ENCODE peak calls at places on chromosomes 13 and 19, in four cellular contexts. I is dorsolateral prefrontal cortex, O is heart left ventricle, W is body of pancreas. A is an unnamed sample.

GRCh38 chr13:104984296-104984818 is 1551.1 kb downstream of the EFNB2 start:
- DNase-seq in W (peak; percentile 33), I (no peak), O (peak; percentile 72), A (peak; percentile 25)

GRCh38 chr19:7582446-7582845 is 13.2 kb upstream of the CAMSAP3 start:
- DNase-seq in W (no peak), O (no peak), I (no peak), A (no peak)

GRCh38 chr19:17951151-17952040 is 15.5 kb upstream of the KCNN1 start:
- DNase-seq in O (no peak), W (no peak), I (no peak), A (no peak)

GRCh38 chr19:29655648-29656335 is 9.5 kb upstream of the PLEKHF1 start:
- DNase-seq in W (no peak), I (no peak), O (no peak), A (no peak)

GRCh38 chr13:92573467-92574057 is 653.0 kb upstream of the GPC6 start:
- DNase-seq in I (no peak), W (peak; percentile 19), O (no peak), A (no peak)

GRCh38 chr13:95677564-95678386 is 836 bp downstream of the DNAJC3 start:
- DNase-seq in I (no peak), O (no peak), W (peak; percentile 61), A (peak; percentile 13)

GRCh38 chr19:37933965-37934364 is 27.0 kb downstream of the SIPA1L3 start:
- DNase-seq in I (no peak), W (peak; percentile 58), O (peak; percentile 79), A (no peak)

GRCh38 chr13:72960541-72960940 is 98.3 kb upstream of the KLF5 start:
- DNase-seq in W (no peak), O (no peak), I (no peak), A (no peak)

GRCh38 chr19:17889609-17890214 is 18.0 kb downstream of the SLC5A5 start:
- DNase-seq in W (peak; percentile 47), I (no peak), O (no peak), A (no peak)

GRCh38 chr13:33175991-33176390 is 109.6 kb downstream of the STARD13 start:
- DNase-seq in I (no peak), O (no peak), W (no peak), A (no peak)

GRCh38 chr13:110330491-110331001 is 23.5 kb downstream of the COL4A2 start:
- DNase-seq in O (no peak), W (no peak), I (no peak), A (no peak)

GRCh38 chr13:19632915-19633339 is 532 bp upstream of the MPHOSPH8 start:
- DNase-seq in I (no peak), O (no peak), W (no peak), A (no peak)

GRCh38 chr13:108409735-108410134 is 140.2 kb downstream of the TNFSF13B start:
- DNase-seq in O (no peak), I (no peak), W (no peak), A (no peak)

GRCh38 chr19:44890366-44891015 is 563 bp upstream of the TOMM40 start:
- DNase-seq in I (no peak), O (no peak), W (no peak), A (peak; percentile 100)

GRCh38 chr19:29672933-29673336 is 7.7 kb downstream of the PLEKHF1 start:
- DNase-seq in O (peak; percentile 19), W (no peak), I (no peak), A (no peak)

GRCh38 chr13:46909037-46909436 is 12.2 kb upstream of the HTR2A start:
- DNase-seq in O (no peak), W (no peak), I (no peak), A (no peak)

DNA sequence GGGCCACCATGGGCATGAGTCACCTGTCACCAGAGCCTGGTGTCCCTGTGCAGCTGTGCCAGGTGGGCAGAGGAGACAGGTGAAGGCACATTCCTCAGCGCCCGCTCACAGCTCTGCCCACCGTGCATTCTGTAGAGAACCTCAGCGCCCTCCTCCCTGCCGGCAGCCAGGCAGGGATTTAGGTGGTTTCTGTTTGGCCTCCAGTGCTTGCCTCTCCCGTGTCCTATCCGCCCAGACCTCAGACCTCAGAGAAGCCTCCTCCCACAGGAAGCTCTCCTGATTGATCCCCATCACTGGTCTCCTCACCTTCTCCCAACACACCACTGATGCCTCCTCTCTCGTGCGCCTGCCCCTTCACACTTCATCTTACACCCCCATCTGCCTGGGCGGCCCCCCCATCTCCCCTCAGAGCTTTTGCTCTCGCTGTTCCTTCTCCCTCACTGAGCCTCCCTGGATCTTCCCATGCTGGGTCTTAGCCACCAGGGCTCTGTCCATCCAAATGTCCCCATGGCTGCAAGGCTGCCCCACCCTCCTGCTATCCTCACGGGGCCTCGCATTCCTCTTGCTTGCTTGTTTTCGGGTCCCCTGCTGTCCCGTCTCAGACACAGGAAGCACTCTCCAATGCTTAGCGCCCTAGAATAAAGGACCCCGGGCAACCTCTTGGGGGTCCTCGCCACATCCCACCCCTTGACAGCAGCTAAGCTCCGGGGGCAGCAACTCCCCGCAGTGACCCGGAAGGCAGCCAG is 23.9 kb downstream of the SH3GL1 start:
- DNase-seq in O (no peak), I (no peak), W (no peak), A (no peak)
- H3K4me3 ChIP-seq in O (no peak overlapping the region), I (no peak overlapping the region), W (no peak overlapping the region), A (no peak overlapping the region)

DNA sequence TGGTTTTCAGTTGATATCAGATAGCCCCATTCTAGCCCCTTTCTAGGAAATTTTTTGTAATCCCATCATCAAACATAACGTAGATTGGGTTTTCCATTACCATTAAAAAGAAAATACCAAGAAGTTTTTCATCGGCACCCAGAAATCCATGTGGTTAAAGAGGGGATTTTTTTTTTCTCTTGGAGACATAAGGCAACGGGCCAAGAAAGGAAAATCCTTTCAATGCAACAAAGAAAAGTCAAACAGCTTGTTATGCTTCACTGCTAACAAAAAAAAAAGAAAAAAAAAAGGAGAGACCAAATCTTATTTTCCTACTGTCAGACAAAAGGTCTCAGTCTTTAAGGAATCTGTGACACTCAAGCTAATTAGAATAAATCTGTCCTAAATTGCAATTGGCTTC is 177.8 kb upstream of the MIR17HG start:
- DNase-seq in W (no peak), I (no peak), O (no peak), A (no peak)
- TF ChIP-seq CTCF in W (no peak), I (no peak), O (no peak), A (no peak)

GRCh38 chr13:88764103-88764502 is 1092.9 kb downstream of the SLITRK5 start:
- DNase-seq in W (no peak), O (no peak), I (no peak), A (no peak)
- H3K4me3 ChIP-seq in W (no peak overlapping the region), O (no peak overlapping the region), I (no peak overlapping the region), A (no peak overlapping the region)

DNA sequence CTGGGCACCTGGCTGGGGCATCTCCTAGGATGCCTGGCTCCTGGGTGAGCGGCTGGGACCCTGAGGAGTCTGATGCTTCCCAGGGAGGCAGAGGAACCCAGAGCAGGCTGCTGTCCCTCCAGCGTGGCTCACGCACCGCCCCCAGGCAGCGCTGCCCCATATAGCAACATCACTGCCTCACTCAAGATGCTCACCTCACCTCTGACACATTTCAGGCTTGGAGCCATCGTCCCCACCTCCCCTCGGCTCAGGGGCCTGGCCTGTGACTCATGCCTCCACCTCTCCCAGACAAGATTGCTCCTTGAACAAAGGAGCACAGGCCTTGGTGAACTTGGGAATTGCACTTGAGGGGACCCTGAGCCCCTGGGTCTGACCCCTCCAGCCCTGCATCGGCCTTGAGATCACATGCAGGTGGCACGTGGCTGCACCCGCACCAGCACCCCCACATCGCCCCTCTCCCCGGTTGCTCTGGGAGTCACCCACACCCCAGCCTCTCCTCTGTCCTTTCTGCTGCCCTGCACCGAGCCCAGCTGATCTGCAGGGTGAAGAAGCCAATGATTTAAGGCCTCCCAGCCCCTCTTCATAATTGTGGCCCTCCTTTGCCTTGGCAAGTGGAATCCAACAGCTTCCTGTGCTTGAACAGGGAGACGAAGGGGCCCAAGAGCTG is 11.2 kb downstream of the CEBPA start:
- DNase-seq in I (no peak), O (no peak), W (no peak), A (no peak)
- TF ChIP-seq CTCF in I (no peak), O (no peak), W (no peak), A (no peak)

GRCh38 chr19:11814707-11815050 is 606 bp downstream of the ZNF440 start:
- DNase-seq in W (peak; percentile 36), I (no peak), O (no peak), A (peak; percentile 13)

DNA sequence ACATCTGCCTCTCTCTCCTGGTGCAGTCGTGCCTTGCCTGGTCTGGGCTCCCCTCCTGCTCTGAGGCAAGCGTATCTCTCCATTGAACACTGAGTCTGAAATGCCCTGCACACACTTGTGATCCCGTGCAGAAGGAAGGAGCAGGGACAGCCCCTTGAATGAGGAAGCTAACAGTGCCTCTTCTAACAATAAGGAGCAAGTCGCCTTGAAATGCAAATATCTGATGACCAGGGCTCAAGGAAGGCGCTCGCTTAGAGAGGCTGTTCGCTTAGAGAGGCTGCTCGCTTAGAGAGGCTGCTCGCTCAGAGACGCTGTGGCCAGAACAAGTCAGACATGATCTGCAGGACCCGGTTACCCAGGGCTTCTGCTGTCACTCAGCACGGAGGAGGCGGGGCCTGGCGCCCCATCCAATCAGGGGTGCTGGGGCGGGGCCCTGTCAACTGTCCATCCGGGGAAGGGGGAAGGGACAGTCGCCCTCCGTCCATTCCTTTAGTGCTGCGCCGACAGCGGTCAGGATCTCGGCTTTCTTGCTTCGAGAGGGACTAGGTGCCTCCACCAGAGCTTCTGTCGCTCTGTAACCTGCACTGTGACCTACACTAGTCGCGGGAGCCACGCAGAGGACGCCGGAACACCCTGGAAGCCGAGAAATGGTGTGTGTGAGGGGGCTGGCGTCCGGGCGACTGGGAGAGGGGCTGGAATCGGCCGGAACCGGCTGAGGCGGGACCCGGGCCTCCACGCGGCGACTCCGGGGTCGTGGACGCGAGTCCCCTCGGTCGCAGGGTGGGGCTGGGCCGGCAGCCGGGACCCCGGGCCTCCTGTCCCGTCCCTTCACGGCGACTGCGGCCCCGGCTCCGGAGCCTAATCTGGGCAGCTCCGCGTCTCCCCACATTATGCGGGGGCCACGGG is at the start of gene ZNF440:
- DNase-seq in W (peak; percentile 99), I (peak; percentile 98), O (peak; percentile 97), A (peak; percentile 96)
- H3K4me3 ChIP-seq in W (peak within 1 kb of the TSS; percentile 82), I (peak within 1 kb of the TSS; percentile 82), O (peak within 1 kb of the TSS; percentile 90), A (peak within 1 kb of the TSS; percentile 81)

DNA sequence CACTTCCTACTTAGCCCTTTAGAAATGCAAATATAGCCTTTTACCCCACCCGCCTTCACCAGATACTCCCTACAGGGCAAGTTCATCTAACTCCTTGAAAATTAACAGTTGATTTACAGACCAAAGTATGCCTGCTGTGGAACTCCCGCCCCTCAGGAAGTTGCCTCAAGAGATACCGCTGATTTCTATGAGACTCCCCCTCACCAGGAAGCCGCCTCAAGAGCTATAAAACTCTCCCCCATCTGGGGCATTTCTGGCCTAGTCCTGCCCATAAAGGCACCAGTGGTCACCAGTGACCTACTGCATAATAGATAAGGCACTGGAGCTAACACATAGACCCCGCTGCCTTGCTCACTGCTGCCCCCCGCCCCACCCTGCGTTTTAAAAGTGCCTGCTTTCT is 201.7 kb upstream of the UBL3 start:
- DNase-seq in I (no peak), W (no peak), O (no peak), A (no peak)
- TF ChIP-seq CTCF in I (no peak), W (no peak), O (no peak), A (no peak)

A was measured in adrenal gland.